ENCODE peak calls at places on chromosome 11, in nine cellular contexts. U, M, C, E, N, V, L, B and H are unnamed samples.

GRCh38 chr11:494761-495536 is 12.1 kb downstream of the RNH1 start:
- DNase-seq in M (no peak), V (no peak), N (no peak), B (no peak), E (peak; percentile 25), L (no peak), U (no peak), C (no peak), H (no peak)

GRCh38 chr11:47869548-47870393 is 21.6 kb upstream of the NUP160 start:
- DNase-seq in B (no peak), M (no peak), L (peak; percentile 37), V (no peak), E (no peak), N (no peak), C (no peak), U (no peak), H (peak; percentile 34)

GRCh38 chr11:24588075-24588474 is 91.2 kb downstream of the LUZP2 start:
- DNase-seq in V (peak; percentile 45), N (peak; percentile 72), E (no peak), C (peak; percentile 36), L (peak; percentile 70), M (no peak), U (no peak), B (no peak), H (no peak)

GRCh38 chr11:112289588-112290461 is 29.2 kb upstream of the PLET1 start:
- DNase-seq in E (peak; percentile 72), C (peak; percentile 52), B (no peak), M (peak; percentile 79), N (no peak), V (peak; percentile 36), L (peak; percentile 52), U (peak; percentile 85), H (peak; percentile 41)

GRCh38 chr11:6402061-6402470 is 11.8 kb downstream of the SMPD1 start:
- DNase-seq in N (no peak), L (no peak), C (no peak), U (no peak), V (no peak), E (no peak), M (no peak), B (no peak), H (no peak)

GRCh38 chr11:121595717-121596156 is 143.0 kb upstream of the SORL1-AS1 start:
- DNase-seq in L (no peak), C (peak; percentile 98), N (peak; percentile 100), E (peak; percentile 99), B (no peak), U (no peak), V (peak; percentile 99), M (no peak), H (peak; percentile 99)

GRCh38 chr11:67413266-67413797 is 2.1 kb upstream of the CARNS1 start:
- DNase-seq in B (no peak), V (no peak), E (no peak), N (no peak), M (no peak), C (no peak), U (no peak), L (no peak), H (no peak)

GRCh38 chr11:119782021-119782420 is 53.0 kb upstream of the NECTIN1 start:
- DNase-seq in L (no peak), V (no peak), C (no peak), U (no peak), N (no peak), M (no peak), B (no peak), E (no peak), H (no peak)

GRCh38 chr11:110782616-110783015 is 70.4 kb upstream of the ARHGAP20 start:
- DNase-seq in L (peak; percentile 67), C (no peak), N (no peak), M (no peak), V (no peak), U (no peak), E (no peak), B (no peak), H (no peak)

GRCh38 chr11:93849201-93849600 is 1.2 kb downstream of the VSTM5 start:
- DNase-seq in B (no peak), V (no peak), E (no peak), C (no peak), L (no peak), U (no peak), M (no peak), N (no peak), H (no peak)

GRCh38 chr11:14641801-14642200 is 1.8 kb upstream of the PDE3B start:
- DNase-seq in N (no peak), U (no peak), V (no peak), C (no peak), B (no peak), L (no peak), E (no peak), M (no peak), H (no peak)

GRCh38 chr11:14643697-14644395 is at the start of gene PDE3B:
- DNase-seq in C (peak; percentile 46), E (peak; percentile 25), N (peak; percentile 29), L (peak; percentile 35), M (peak; percentile 19), V (peak; percentile 12), U (peak; percentile 91), B (peak; percentile 80), H (no peak)

GRCh38 chr11:14644396-14645246 is 1.0 kb downstream of the PDE3B start:
- DNase-seq in L (peak; percentile 38), E (peak; percentile 20), U (peak; percentile 62), M (no peak), V (no peak), C (peak; percentile 20), B (no peak), N (no peak), H (no peak)

GRCh38 chr11:14642453-14642852 is 1.2 kb upstream of the PDE3B start:
- DNase-seq in B (no peak), E (no peak), C (no peak), V (no peak), M (no peak), L (no peak), U (no peak), N (no peak), H (no peak)

DNA sequence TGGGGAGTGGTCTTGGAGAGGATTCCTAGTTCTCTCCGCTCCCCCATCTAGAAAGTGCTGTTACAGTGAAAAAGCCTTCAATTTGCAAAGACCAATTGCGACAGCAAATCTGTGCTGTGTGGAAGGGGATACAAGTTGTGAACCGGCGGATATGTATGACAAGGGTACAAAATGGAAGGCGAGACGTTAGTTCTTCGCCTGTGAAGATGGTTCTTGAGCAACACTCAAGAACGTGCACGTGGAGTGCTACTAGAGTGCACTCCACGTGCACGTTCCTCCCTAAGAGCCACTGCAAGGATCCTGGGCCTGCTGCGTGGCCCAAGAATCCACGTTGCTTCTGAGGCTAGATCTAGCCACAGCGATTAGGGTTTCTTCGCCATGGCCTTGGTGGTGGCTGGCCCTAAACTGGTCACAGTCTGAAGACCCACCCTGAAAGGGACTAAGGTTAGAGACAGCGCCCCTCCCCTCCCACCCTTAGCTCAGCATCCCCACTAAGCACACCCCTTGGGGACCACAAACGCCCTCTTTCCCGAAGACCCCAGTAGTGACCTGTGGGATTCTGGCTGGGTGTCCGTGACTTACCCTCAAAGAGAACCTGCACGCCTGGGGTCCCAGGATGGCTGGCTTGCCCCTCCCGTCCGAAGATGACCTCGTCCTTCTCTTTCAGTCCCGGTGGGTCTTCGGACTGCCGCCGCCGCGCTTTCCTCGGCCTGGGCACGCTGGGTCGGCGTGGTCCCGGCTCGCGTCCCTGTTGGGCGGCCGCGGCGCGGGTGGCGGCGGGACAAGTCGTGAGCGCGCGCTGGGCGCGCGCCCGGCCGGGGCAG is 519 bp upstream of the PDE3B start:
- DNase-seq in E (no peak), U (no peak), B (no peak), L (no peak), C (no peak), V (no peak), M (no peak), N (no peak), H (no peak)
- TF ChIP-seq CTCF in E (no peak), U (no peak), B (no peak), L (no peak), C (no peak), V (no peak), M (no peak), N (no peak), H (no peak)

DNA sequence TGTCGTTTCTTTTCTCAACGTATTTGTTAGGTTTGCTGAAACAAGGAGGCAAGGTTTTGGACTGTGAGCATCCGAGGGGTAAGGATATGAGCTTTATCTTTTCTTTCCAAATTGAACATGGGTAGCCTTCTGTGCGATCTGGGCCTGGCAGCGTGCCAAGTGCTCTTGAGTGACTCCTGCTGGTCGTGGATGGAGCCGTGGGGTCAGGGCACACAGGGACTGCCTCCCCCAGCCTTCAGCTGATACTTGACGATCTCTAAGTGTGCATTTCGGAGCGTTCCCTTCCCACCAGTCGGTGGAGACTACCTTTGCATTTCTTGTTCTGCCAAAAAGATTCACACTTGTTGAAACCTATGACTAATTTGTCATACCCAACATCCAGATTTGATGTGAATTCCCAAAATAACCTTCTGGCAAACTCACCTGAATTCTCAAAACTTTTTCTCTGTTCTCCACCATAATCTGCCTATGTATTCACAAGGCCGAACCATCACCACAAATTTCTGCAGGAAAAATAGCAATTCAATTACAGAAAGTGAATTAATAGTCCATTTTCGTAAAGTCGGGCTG is 40.2 kb upstream of the CLMP start:
- DNase-seq in M (peak; percentile 78), V (peak; percentile 69), E (peak; percentile 48), C (peak; percentile 57), L (peak; percentile 41), B (no peak), U (peak; percentile 34), N (no peak), H (no peak)
- TF ChIP-seq CTCF in M (peak; percentile 37), V (peak; percentile 79), E (peak; percentile 69), C (peak; percentile 70), L (peak; percentile 68), B (peak; percentile 13), U (peak; percentile 79), N (peak; percentile 35), H (peak; percentile 73)

DNA sequence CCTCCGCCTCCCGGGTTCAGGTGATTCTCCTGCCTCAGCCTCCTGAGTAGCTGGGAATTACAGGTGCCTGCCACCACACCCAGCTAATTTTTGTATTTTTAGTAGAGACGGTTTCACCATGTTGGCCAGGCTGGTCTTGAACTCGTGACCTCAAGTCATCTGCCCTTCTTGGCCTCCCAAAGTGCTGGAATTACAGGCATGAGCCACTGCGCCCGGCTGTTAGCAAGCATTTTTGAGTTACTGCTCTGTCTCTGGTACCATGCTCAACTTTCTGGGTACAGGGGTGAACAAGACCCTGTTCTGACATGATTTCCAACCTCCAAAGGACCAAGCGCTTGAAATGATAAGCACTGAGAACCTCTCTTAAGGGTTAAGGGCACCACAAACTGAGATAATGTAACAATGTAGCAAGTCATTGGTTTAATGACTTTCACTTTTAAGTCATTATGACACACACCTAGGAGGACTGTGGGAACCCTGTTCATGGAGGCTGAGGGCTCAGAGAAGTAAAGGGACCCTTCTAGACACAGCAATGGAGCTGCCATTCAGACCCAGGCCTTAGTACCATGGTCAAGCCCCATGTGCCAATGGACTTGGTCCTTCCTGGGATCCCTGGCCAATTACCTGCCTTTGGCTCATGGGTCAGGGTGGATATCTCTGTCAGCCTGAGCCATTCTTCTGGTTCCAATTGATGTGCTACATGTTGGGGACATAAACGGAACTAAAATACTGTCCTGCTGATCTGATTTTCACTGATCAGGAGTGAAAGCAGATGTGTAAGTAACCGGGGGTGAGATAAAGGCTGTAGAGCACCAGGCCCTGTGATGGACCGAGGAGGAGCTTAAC is 11.6 kb downstream of the SLC3A2 start:
- DNase-seq in U (no peak), E (no peak), B (no peak), M (no peak), L (no peak), V (no peak), N (no peak), C (no peak), H (no peak)
- TF ChIP-seq CTCF in U (no peak), E (no peak), B (no peak), M (no peak), L (no peak), V (no peak), N (no peak), C (no peak), H (no peak)

GRCh38 chr11:10735532-10736465 is 15.2 kb upstream of the CTR9 start:
- DNase-seq in U (peak; percentile 94), L (peak; percentile 92), B (peak; percentile 87), V (peak; percentile 96), M (peak; percentile 96), C (peak; percentile 98), N (peak; percentile 82), E (peak; percentile 97), H (peak; percentile 97)
- TF ChIP-seq CTCF in U (peak; percentile 98), L (peak; percentile 98), B (peak; percentile 80), V (peak; percentile 88), M (peak; percentile 100), C (peak; percentile 95), N (peak; percentile 93), E (peak; percentile 99), H (peak; percentile 99)